ENCODE peak calls at places on chromosomes 5 and 9, in ten cellular contexts. P is body of pancreas; Z is neural progenitor cell; X is CD8-positive, alpha-beta T cell; H is hepatocyte; R is lung; I is heart right ventricle; M is GM23248; O is H9; K is prostate gland. A is an unnamed sample.

GRCh38 chr9:135310134-135310533 is 169.4 kb upstream of the PPP1R26 start:
- DNase-seq in H (no peak), P (no peak), M (no peak), K (no peak), X (no peak), R (no peak), O (no peak), Z (no peak), I (no peak), A (no peak)

GRCh38 chr9:135485832-135486231 is 6.2 kb downstream of the PPP1R26 start:
- DNase-seq in X (no peak), O (peak; percentile 30), H (no peak), M (no peak), K (no peak), P (no peak), R (no peak), Z (no peak), I (no peak), A (no peak)

GRCh38 chr9:36398745-36399144 is 1.3 kb downstream of the RNF38 start:
- DNase-seq in M (peak; percentile 84), Z (no peak), I (no peak), P (no peak), K (no peak), X (no peak), H (no peak), R (no peak), O (no peak), A (no peak)

GRCh38 chr5:129440424-129440823 is 19.7 kb upstream of the ADAMTS19 start:
- DNase-seq in M (no peak), H (no peak), K (no peak), I (no peak), Z (no peak), X (no peak), O (no peak), R (no peak), P (peak; percentile 64), A (no peak)

GRCh38 chr9:69376651-69377050 is 51.6 kb downstream of the ENTREP1 start:
- DNase-seq in Z (no peak), H (peak; percentile 20), X (no peak), O (no peak), K (no peak), R (peak; percentile 79), M (peak; percentile 91), P (no peak), I (no peak), A (peak; percentile 70)

GRCh38 chr9:82621446-82621845 is 441.5 kb downstream of the RASEF start:
- DNase-seq in K (no peak), O (no peak), R (no peak), H (no peak), Z (no peak), P (no peak), I (no peak), X (no peak), M (no peak), A (peak; percentile 29)

GRCh38 chr9:8384126-8384525 is 584.5 kb upstream of the DMAC1 start:
- DNase-seq in K (no peak), P (no peak), H (no peak), X (no peak), Z (no peak), O (no peak), I (no peak), M (no peak), R (no peak), A (no peak)

GRCh38 chr9:33263936-33264472 is 504 bp downstream of the BAG1 start:
- DNase-seq in K (peak; percentile 37), X (peak; percentile 32), H (peak; percentile 52), Z (no peak), I (peak; percentile 54), O (peak; percentile 39), P (peak; percentile 53), M (peak; percentile 51), R (peak; percentile 46), A (no peak)

GRCh38 chr9:118940477-118940876 is 428.8 kb downstream of the BRINP1 start:
- DNase-seq in K (no peak), I (no peak), R (no peak), X (no peak), P (no peak), H (no peak), M (no peak), Z (no peak), O (no peak), A (no peak)

GRCh38 chr5:3490962-3491477 is 104.6 kb upstream of the IRX1 start:
- DNase-seq in M (no peak), H (no peak), P (no peak), O (no peak), R (no peak), Z (no peak), K (no peak), X (no peak), I (no peak), A (no peak)

GRCh38 chr9:79008916-79009315 is 562.8 kb upstream of the TLE4 start:
- DNase-seq in P (no peak), M (no peak), I (no peak), K (no peak), Z (no peak), X (no peak), H (no peak), O (no peak), R (no peak), A (no peak)

GRCh38 chr5:96687812-96688453 is 25.8 kb downstream of the CAST start:
- DNase-seq in P (no peak), X (no peak), R (no peak), H (peak; percentile 52), Z (peak; percentile 22), M (peak; percentile 62), K (no peak), I (no peak), O (no peak), A (no peak)

DNA sequence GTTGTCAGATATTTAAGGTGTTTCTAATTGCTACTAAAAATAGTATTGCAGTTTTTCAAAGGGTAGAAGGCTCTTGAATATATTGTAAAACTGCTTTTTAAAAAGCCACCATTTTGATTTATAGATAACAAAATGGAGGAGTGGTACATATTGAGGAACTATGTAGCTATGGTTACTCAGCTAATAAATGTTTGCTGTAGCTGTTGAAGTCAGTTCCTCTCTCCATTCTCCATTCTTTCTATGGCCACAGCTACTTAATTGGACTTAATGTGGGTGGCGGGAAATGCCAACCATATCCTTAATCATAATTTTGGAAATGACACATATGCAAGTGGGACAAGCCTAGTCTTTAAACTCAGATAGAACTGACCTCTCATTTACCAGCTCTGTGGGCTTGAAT is 10.7 kb downstream of the CDKN2A start:
- DNase-seq in Z (no peak), O (no peak), I (no peak), R (no peak), H (no peak), P (no peak), K (no peak), X (no peak), M (no peak), A (no peak)
- H3K27me3 ChIP-seq in Z (peaks cover 99% of the 10 kb centered on the region), O (peaks cover 34% of the 10 kb centered on the region), I (peaks cover 94% of the 10 kb centered on the region), R (no peaks in the 10 kb centered on the region), H (peaks cover 94% of the 10 kb centered on the region), P (no peaks in the 10 kb centered on the region), K (peaks cover 8% of the 10 kb centered on the region), X (peaks cover 22% of the 10 kb centered on the region), M (no peaks in the 10 kb centered on the region), A (peaks cover 92% of the 10 kb centered on the region)

DNA sequence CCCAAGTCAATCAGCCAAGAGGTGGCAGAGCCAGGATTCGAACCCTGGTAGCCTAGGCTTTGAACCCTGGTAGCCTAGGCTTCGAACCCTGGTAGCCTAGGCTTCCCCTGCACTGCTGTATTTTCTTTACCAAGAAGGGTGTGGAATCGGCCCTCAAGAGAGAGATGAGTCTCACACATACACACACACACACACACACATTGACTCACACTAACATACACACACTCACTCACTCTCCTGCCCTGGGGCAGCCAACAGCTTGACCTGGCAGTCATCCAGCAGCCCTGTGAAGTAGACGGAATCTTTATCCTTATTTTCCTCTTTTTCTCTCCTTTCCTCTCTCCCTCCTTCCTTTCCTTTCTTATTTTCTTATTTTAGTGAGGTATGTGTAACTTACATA is 55.4 kb upstream of the RPL26L1 start:
- DNase-seq in I (no peak), M (peak; percentile 99), H (peak; percentile 88), Z (no peak), X (no peak), O (no peak), K (peak; percentile 68), P (peak; percentile 76), R (no peak), A (peak; percentile 88)
- H3K4me1 ChIP-seq in I (peaks cover 59% of the 10 kb centered on the region), M (peaks cover 48% of the 10 kb centered on the region), H (peaks cover 49% of the 10 kb centered on the region), Z (peaks cover 14% of the 10 kb centered on the region), X (no peaks in the 10 kb centered on the region), O (peaks cover 7% of the 10 kb centered on the region), K (peaks cover 39% of the 10 kb centered on the region), P (peaks cover 71% of the 10 kb centered on the region), R (peaks cover 5% of the 10 kb centered on the region), A (peaks cover 30% of the 10 kb centered on the region)

GRCh38 chr9:137293094-137293481 is 9.0 kb downstream of the NRARP start:
- DNase-seq in Z (no peak), P (peak; percentile 58), R (no peak), X (no peak), I (no peak), M (no peak), H (peak; percentile 16), O (peak; percentile 34), K (peak; percentile 63), A (no peak)

GRCh38 chr9:137295313-137296213 is 6.5 kb downstream of the NRARP start:
- DNase-seq in M (peak; percentile 65), R (no peak), I (peak; percentile 55), K (no peak), X (peak; percentile 53), P (peak; percentile 60), Z (peak; percentile 84), O (peak; percentile 66), H (peak; percentile 82), A (no peak)

GRCh38 chr9:137293482-137294090 is 8.5 kb downstream of the NRARP start:
- DNase-seq in K (no peak), I (no peak), H (peak; percentile 86), P (peak; percentile 91), Z (no peak), O (no peak), X (no peak), M (no peak), R (no peak), A (no peak)

GRCh38 chr9:137294684-137295312 is 7.3 kb downstream of the NRARP start:
- DNase-seq in R (no peak), X (no peak), I (peak; percentile 24), H (peak; percentile 56), K (no peak), P (peak; percentile 39), O (peak; percentile 71), Z (peak; percentile 44), M (peak; percentile 49), A (no peak)

DNA sequence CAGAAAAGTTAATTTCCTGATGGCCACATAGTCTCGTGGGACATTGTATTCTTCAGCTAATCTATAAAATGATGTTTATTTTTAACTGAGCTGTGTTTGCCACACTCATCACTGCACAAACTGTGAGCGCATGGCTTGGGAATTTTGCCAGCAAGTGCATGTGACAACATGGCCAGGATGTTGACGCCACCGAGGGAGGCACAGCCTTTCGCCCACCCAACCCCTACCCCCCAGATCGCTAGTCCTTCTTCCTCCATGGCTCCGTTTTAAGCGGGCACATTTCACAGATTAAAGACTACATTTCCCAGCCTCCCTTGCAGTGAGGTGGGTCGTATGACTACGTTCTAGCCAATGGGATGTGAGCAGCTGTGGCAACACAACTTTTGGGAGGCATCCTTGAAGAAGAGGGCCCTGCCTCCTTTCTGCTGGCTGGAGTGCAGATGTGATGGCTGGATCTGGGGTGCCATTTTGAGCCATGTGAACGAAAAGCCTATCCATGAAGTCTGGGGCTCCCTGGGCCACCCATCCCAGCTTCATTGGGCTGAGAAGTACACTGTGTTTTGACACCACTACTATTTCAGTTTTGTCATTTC is 7.9 kb downstream of the NRARP start:
- DNase-seq in X (no peak), H (peak; percentile 85), R (peak; percentile 68), M (peak; percentile 64), K (no peak), I (peak; percentile 17), Z (peak; percentile 48), O (peak; percentile 70), P (peak; percentile 89), A (no peak)
- H3K27me3 ChIP-seq in X (peaks cover 27% of the 10 kb centered on the region), H (no peaks in the 10 kb centered on the region), R (no peaks in the 10 kb centered on the region), M (peaks cover 22% of the 10 kb centered on the region), K (no peaks in the 10 kb centered on the region), I (peaks cover 16% of the 10 kb centered on the region), Z (peaks cover 63% of the 10 kb centered on the region), O (peaks cover 5% of the 10 kb centered on the region), P (no peaks in the 10 kb centered on the region), A (peaks cover 45% of the 10 kb centered on the region)

GRCh38 chr9:127398715-127399400 is 1.9 kb downstream of the SLC2A8 start:
- DNase-seq in R (no peak), K (no peak), P (no peak), M (no peak), O (no peak), I (no peak), Z (no peak), X (no peak), H (no peak), A (no peak)
- H3K4me1 ChIP-seq in R (no peaks in the 10 kb centered on the region), K (peaks cover 4% of the 10 kb centered on the region), P (peaks cover 19% of the 10 kb centered on the region), M (no peaks in the 10 kb centered on the region), O (no peaks in the 10 kb centered on the region), I (peaks cover 14% of the 10 kb centered on the region), Z (peaks cover 7% of the 10 kb centered on the region), X (peaks cover 24% of the 10 kb centered on the region), H (peaks cover 14% of the 10 kb centered on the region), A (no peaks in the 10 kb centered on the region)

A was measured in foreskin keratinocyte.